ENCODE peak calls at places on chromosomes 6 and 20, in ten cellular contexts. G is right atrium auricular region, U is hepatocyte, X is progenitor cell of endocrine pancreas, N is ascending aorta, L is fibroblast of the aortic adventitia, J is foreskin fibroblast, V is GM23338, Y is cardiac fibroblast, Q is omental fat pad. R is an unnamed sample.

GRCh38 chr20:3753501-3754257 is 13.9 kb downstream of the ADISSP start:
- DNase-seq in G (no peak), U (no peak), X (no peak), N (no peak), L (no peak), J (no peak), V (no peak), Y (no peak), Q (no peak), R (no peak)

GRCh38 chr20:10309326-10309725 is 90.7 kb downstream of the SNAP25 start:
- DNase-seq in G (no peak), U (no peak), X (no peak), N (no peak), L (peak), J (peak), V (no peak), Y (peak), Q (no peak), R (peak)

GRCh38 chr6:163608060-163608752 is 193.7 kb downstream of the QKI start:
- DNase-seq in G (peak), U (no peak), X (no peak), N (no peak), L (no peak), J (no peak), V (no peak), Y (no peak), Q (no peak), R (no peak)

GRCh38 chr6:46888031-46888430 is 33.7 kb downstream of the ADGRF5 start:
- DNase-seq in G (no peak), U (no peak), X (no peak), N (no peak), L (no peak), J (no peak), V (no peak), Y (peak), Q (no peak), R (no peak)

GRCh38 chr6:127192911-127193503 is 73.7 kb upstream of the RNF146 start:
- DNase-seq in G (no peak), U (no peak), X (no peak), N (no peak), L (peak), J (peak), V (no peak), Y (peak), Q (no peak), R (peak)

GRCh38 chr20:38590682-38591483 is 9.9 kb downstream of the ADIG start:
- DNase-seq in G (no peak), U (no peak), X (no peak), N (no peak), L (no peak), J (no peak), V (peak), Y (no peak), Q (no peak), R (no peak)

GRCh38 chr20:62409935-62410741 is 3.1 kb upstream of the CABLES2 start:
- DNase-seq in G (no peak), U (peak), X (peak), N (no peak), L (no peak), J (no peak), V (peak), Y (peak), Q (no peak), R (no peak)

GRCh38 chr20:4341804-4342560 is 326.6 kb upstream of the RNF24 start:
- DNase-seq in G (no peak), U (peak), X (no peak), N (no peak), L (peak), J (peak), V (no peak), Y (peak), Q (no peak), R (peak)

GRCh38 chr6:114638346-114638745 is 295.5 kb upstream of the HS3ST5 start:
- DNase-seq in G (no peak), U (no peak), X (no peak), N (no peak), L (no peak), J (no peak), V (peak), Y (no peak), Q (no peak), R (no peak)

GRCh38 chr6:141988954-141989705 is 143.6 kb upstream of the GJE1 start:
- DNase-seq in G (no peak), U (peak), X (no peak), N (no peak), L (peak), J (peak), V (peak), Y (peak), Q (no peak), R (peak)

GRCh38 chr20:50083034-50083433 is 29.9 kb downstream of the UBE2V1 start:
- DNase-seq in G (no peak), U (no peak), X (no peak), N (no peak), L (no peak), J (no peak), V (no peak), Y (no peak), Q (no peak), R (no peak)

GRCh38 chr20:53282217-53282955 is 310.2 kb downstream of the TSHZ2 start:
- DNase-seq in G (no peak), U (no peak), X (no peak), N (no peak), L (no peak), J (no peak), V (peak), Y (no peak), Q (no peak), R (no peak)

GRCh38 chr6:41159415-41160082 is 3.4 kb downstream of the TREM2 start:
- DNase-seq in G (no peak), U (peak), X (no peak), N (no peak), L (peak), J (no peak), V (no peak), Y (peak), Q (no peak), R (no peak)

GRCh38 chr20:41234546-41234945 is 83.0 kb downstream of the ZHX3 start:
- DNase-seq in G (no peak), U (no peak), X (no peak), N (no peak), L (no peak), J (no peak), V (no peak), Y (peak), Q (no peak), R (no peak)

GRCh38 chr6:143451531-143451930 is 926 bp downstream of the PEX3 start:
- DNase-seq in G (no peak), U (no peak), X (no peak), N (no peak), L (peak), J (peak), V (no peak), Y (no peak), Q (no peak), R (no peak)

GRCh38 chr6:79034865-79035264 is 43.2 kb downstream of the PHIP start:
- DNase-seq in G (no peak), U (no peak), X (no peak), N (no peak), L (no peak), J (no peak), V (no peak), Y (no peak), Q (no peak), R (no peak)

GRCh38 chr6:160226118-160226541 is 32.5 kb downstream of the SLC22A2 start:
- DNase-seq in G (no peak), U (no peak), X (no peak), N (no peak), L (no peak), J (no peak), V (no peak), Y (peak), Q (no peak), R (no peak)

GRCh38 chr6:41416165-41416837 is 80.9 kb downstream of the NCR2 start:
- DNase-seq in G (no peak), U (no peak), X (no peak), N (no peak), L (no peak), J (no peak), V (peak), Y (no peak), Q (no peak), R (no peak)

GRCh38 chr6:2715737-2716136 is 35.0 kb downstream of the MYLK4 start:
- DNase-seq in G (no peak), U (peak), X (no peak), N (no peak), L (no peak), J (no peak), V (no peak), Y (no peak), Q (no peak), R (no peak)

GRCh38 chr20:2626853-2627541 is 25.4 kb upstream of the NOP56 start:
- DNase-seq in G (no peak), U (no peak), X (no peak), N (no peak), L (peak), J (peak), V (peak), Y (peak), Q (no peak), R (peak)

GRCh38 chr20:9838378-9839295 is at the start of gene PAK5:
- DNase-seq in G (no peak), U (peak), X (peak), N (no peak), L (peak), J (peak), V (peak), Y (peak), Q (no peak), R (no peak)

GRCh38 chr20:48743807-48744206 is 84.0 kb downstream of the PREX1 start:
- DNase-seq in G (no peak), U (no peak), X (no peak), N (no peak), L (no peak), J (no peak), V (no peak), Y (no peak), Q (no peak), R (no peak)

GRCh38 chr20:48744515-48744914 is 83.3 kb downstream of the PREX1 start:
- DNase-seq in G (no peak), U (no peak), X (no peak), N (no peak), L (no peak), J (no peak), V (no peak), Y (no peak), Q (no peak), R (no peak)

GRCh38 chr20:48747840-48748416 is 79.9 kb downstream of the PREX1 start:
- DNase-seq in G (no peak), U (no peak), X (no peak), N (no peak), L (no peak), J (no peak), V (no peak), Y (no peak), Q (no peak), R (no peak)

GRCh38 chr20:48742912-48743680 is 84.7 kb downstream of the PREX1 start:
- DNase-seq in G (no peak), U (no peak), X (no peak), N (no peak), L (no peak), J (no peak), V (no peak), Y (no peak), Q (no peak), R (no peak)

GRCh38 chr20:48745330-48745729 is 82.5 kb downstream of the PREX1 start:
- DNase-seq in G (no peak), U (no peak), X (no peak), N (no peak), L (no peak), J (no peak), V (no peak), Y (no peak), Q (no peak), R (no peak)
- TF ChIP-seq CTCF in G (no peak), U (no peak), X (no peak), N (no peak), L (peak), J (no peak), V (no peak), Y (no peak), Q (no peak), R (no peak)

DNA sequence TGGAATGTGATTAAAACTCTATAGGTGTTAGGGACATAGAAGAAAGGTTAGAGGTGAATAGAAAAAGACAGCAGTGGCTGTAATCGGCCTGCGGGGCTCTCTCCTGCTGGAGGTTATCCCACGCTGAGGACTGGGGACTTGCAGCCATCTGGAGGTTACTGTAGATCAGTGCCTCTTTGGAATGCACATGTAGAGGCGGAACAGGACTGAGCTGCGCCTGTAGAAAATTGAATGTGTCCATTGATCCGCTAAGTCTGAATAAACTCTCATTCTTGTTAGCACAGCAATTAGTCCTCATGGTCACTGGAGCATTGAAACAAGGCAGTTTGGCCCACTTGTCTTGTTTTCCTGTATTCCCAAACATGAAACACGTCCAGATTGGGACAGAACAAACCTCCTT is 46.3 kb upstream of the F13A1 start:
- DNase-seq in G (no peak), U (no peak), X (no peak), N (no peak), L (no peak), J (no peak), V (peak), Y (no peak), Q (no peak), R (no peak)
- TF ChIP-seq CTCF in G (no peak), U (no peak), X (peak), N (no peak), L (no peak), J (no peak), V (peak), Y (no peak), Q (no peak), R (no peak)

GRCh38 chr6:37538107-37538506 is 38.4 kb upstream of the CCDC167 start:
- DNase-seq in G (no peak), U (no peak), X (no peak), N (no peak), L (no peak), J (no peak), V (peak), Y (no peak), Q (no peak), R (no peak)
- TF ChIP-seq CTCF in G (no peak), U (no peak), X (peak), N (no peak), L (peak), J (peak), V (peak), Y (peak), Q (no peak), R (peak)

DNA sequence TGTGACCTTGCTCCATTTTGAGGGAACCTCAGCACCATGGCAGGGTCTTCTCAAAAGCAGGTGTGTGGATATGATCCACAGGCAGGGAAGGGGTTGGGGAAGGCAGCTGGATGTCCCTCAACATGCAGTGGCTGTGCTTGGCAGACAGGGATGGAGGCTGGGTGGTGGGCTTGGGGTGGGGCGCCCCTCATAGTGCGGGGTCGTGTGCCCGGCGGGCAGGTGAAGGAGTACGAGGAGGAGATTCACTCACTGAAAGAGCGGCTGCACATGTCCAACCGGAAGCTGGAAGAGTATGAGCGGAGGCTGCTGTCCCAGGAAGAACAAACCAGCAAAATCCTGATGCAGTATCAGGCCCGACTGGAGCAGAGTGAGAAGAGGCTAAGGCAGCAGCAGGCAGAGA is 8.0 kb upstream of the ZBTB9 start:
- DNase-seq in G (no peak), U (no peak), X (no peak), N (no peak), L (no peak), J (no peak), V (no peak), Y (no peak), Q (no peak), R (no peak)
- TF ChIP-seq CTCF in G (no peak), U (no peak), X (no peak), N (no peak), L (no peak), J (no peak), V (no peak), Y (no peak), Q (no peak), R (no peak)

DNA sequence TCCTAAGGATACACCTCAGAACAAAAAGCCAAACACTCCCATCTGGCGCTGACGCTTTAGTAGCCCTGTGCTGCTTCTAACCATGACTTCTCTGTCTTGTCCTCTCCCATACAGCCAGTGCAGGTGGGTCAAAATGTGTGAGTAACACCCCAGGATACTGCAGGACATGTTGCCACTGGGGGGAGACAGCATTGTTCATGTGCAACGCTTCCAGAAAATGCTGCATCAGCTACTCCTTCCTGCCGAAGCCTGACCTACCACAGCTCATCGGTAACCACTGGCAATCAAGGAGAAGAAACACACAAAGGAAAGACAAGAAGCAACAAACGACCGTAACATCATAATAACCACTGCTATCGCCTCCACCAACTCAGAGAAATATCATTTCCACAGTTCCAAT is 1.4 kb downstream of the DEFB132 start:
- DNase-seq in G (peak), U (no peak), X (no peak), N (no peak), L (peak), J (no peak), V (peak), Y (peak), Q (no peak), R (no peak)
- TF ChIP-seq CTCF in G (no peak), U (no peak), X (no peak), N (no peak), L (peak), J (no peak), V (peak), Y (peak), Q (no peak), R (peak)

GRCh38 chr20:58637466-58638198 is 13.5 kb upstream of the STX16 start:
- DNase-seq in G (no peak), U (no peak), X (no peak), N (no peak), L (no peak), J (no peak), V (no peak), Y (no peak), Q (no peak), R (no peak)

GRCh38 chr20:58639182-58640146 is 11.6 kb upstream of the STX16 start:
- DNase-seq in G (no peak), U (no peak), X (no peak), N (no peak), L (no peak), J (no peak), V (no peak), Y (no peak), Q (no peak), R (no peak)

GRCh38 chr20:58638467-58639181 is 12.5 kb upstream of the STX16 start:
- DNase-seq in G (no peak), U (no peak), X (no peak), N (no peak), L (no peak), J (no peak), V (no peak), Y (no peak), Q (no peak), R (no peak)

GRCh38 chr20:58642465-58642864 is 8.6 kb upstream of the STX16 start:
- DNase-seq in G (no peak), U (no peak), X (no peak), N (no peak), L (no peak), J (no peak), V (no peak), Y (no peak), Q (no peak), R (no peak)

GRCh38 chr20:58640446-58640845 is 10.6 kb upstream of the STX16 start:
- DNase-seq in G (no peak), U (no peak), X (no peak), N (no peak), L (peak), J (no peak), V (no peak), Y (peak), Q (no peak), R (no peak)
- TF ChIP-seq CTCF in G (no peak), U (no peak), X (no peak), N (no peak), L (no peak), J (no peak), V (no peak), Y (no peak), Q (no peak), R (no peak)

R was measured in AG09319.